ENCODE peak calls at places on chromosome 18, in eight cellular contexts. V, K, T, F, L, D, Z and I are unnamed samples. For H3K27me3, the result is how much of the 10 kb centered on the place peaks cover.

GRCh38 chr18:3877678-3878077 is 427.7 kb downstream of the TGIF1 start:
- DNase-seq in Z (no peak), F (no peak), V (no peak), L (no peak), K (no peak), T (no peak), D (no peak), I (no peak)

GRCh38 chr18:50006470-50007046 is 188.4 kb downstream of the MYO5B start:
- DNase-seq in F (no peak), K (no peak), D (no peak), V (no peak), Z (no peak), L (no peak), T (no peak), I (no peak)

GRCh38 chr18:12076424-12077140 is 17.1 kb upstream of the ANKRD62 start:
- DNase-seq in K (no peak), L (peak), V (no peak), Z (no peak), T (no peak), D (peak), F (peak), I (no peak)

GRCh38 chr18:6525593-6525992 is 110.9 kb upstream of the L3MBTL4 start:
- DNase-seq in F (no peak), L (no peak), T (no peak), V (no peak), Z (no peak), K (no peak), D (no peak), I (no peak)

GRCh38 chr18:24488824-24489493 is 28.5 kb downstream of the HRH4 start:
- DNase-seq in L (peak), Z (no peak), V (no peak), K (no peak), F (peak), T (peak), D (no peak), I (no peak)

GRCh38 chr18:8699126-8699525 is 6.2 kb upstream of the MTCL1 start:
- DNase-seq in K (no peak), T (no peak), L (no peak), D (no peak), Z (no peak), V (no peak), F (no peak), I (no peak)

GRCh38 chr18:74326238-74326637 is 10.6 kb downstream of the C18orf63 start:
- DNase-seq in L (no peak), F (no peak), T (no peak), Z (no peak), D (no peak), K (no peak), V (no peak), I (no peak)

GRCh38 chr18:31679133-31679731 is 5.1 kb downstream of the B4GALT6 start:
- DNase-seq in K (no peak), T (peak), D (no peak), F (no peak), L (no peak), Z (no peak), V (no peak), I (no peak)

GRCh38 chr18:49047540-49047939 is 96.8 kb upstream of the SMAD7 start:
- DNase-seq in L (no peak), T (no peak), K (no peak), D (no peak), V (no peak), Z (no peak), F (no peak), I (no peak)

GRCh38 chr18:2411381-2411977 is 159.8 kb downstream of the METTL4 start:
- DNase-seq in K (no peak), F (no peak), V (no peak), T (no peak), D (peak), L (no peak), Z (no peak), I (no peak)

GRCh38 chr18:48304906-48305693 is 104.1 kb downstream of the ZBTB7C start:
- DNase-seq in F (no peak), Z (no peak), K (no peak), L (no peak), T (no peak), D (no peak), V (no peak), I (no peak)

GRCh38 chr18:76619342-76620315 is 124.6 kb upstream of the ZNF516 start:
- DNase-seq in T (no peak), K (peak), Z (no peak), L (peak), F (no peak), D (no peak), V (no peak), I (no peak)

GRCh38 chr18:63970803-63971191 is 916 bp downstream of the SERPINB8 start:
- DNase-seq in F (no peak), T (no peak), D (peak), Z (no peak), L (peak), V (no peak), K (no peak), I (no peak)

GRCh38 chr18:65146615-65147014 is 604.2 kb upstream of the CDH7 start:
- DNase-seq in T (no peak), Z (no peak), D (no peak), V (no peak), F (no peak), K (no peak), L (no peak), I (no peak)

GRCh38 chr18:8261651-8262091 is 347.6 kb upstream of the RAB12 start:
- DNase-seq in F (peak), T (no peak), L (no peak), V (no peak), K (no peak), D (no peak), Z (no peak), I (no peak)

GRCh38 chr18:46297621-46298020 is 193.4 kb downstream of the HAUS1 start:
- DNase-seq in K (no peak), T (no peak), L (no peak), V (peak), D (peak), Z (no peak), F (no peak), I (no peak)

GRCh38 chr18:44909191-44909719 is 228.6 kb downstream of the SETBP1 start:
- DNase-seq in T (no peak), V (no peak), L (no peak), F (no peak), K (no peak), Z (no peak), D (no peak), I (no peak)

GRCh38 chr18:1513519-1513918 is 608.8 kb downstream of the ADCYAP1 start:
- DNase-seq in T (no peak), Z (no peak), K (no peak), L (no peak), F (no peak), V (no peak), D (no peak), I (no peak)

GRCh38 chr18:59707306-59707705 is 10.1 kb upstream of the CCBE1 start:
- DNase-seq in Z (no peak), D (no peak), L (no peak), T (no peak), K (no peak), V (no peak), F (no peak), I (no peak)

GRCh38 chr18:48007381-48007780 is 76.9 kb upstream of the SMAD2 start:
- DNase-seq in V (no peak), Z (no peak), D (no peak), L (no peak), F (no peak), K (no peak), T (no peak), I (no peak)

GRCh38 chr18:61851279-61851678 is 41.5 kb downstream of the RNF152 start:
- DNase-seq in Z (no peak), L (no peak), D (no peak), F (no peak), V (no peak), T (no peak), K (no peak), I (no peak)

GRCh38 chr18:65768379-65768778 is 17.6 kb downstream of the CDH7 start:
- DNase-seq in Z (no peak), T (no peak), K (no peak), L (no peak), D (no peak), V (no peak), F (no peak), I (no peak)

GRCh38 chr18:68441241-68441640 is 273.7 kb downstream of the TMX3 start:
- DNase-seq in T (no peak), V (no peak), D (no peak), K (no peak), F (no peak), Z (no peak), L (no peak), I (no peak)

GRCh38 chr18:41646915-41647314 is 308.1 kb upstream of the PIK3C3 start:
- DNase-seq in F (peak), Z (no peak), L (no peak), K (no peak), V (no peak), T (no peak), D (no peak), I (no peak)

GRCh38 chr18:24600076-24600654 is 139.7 kb downstream of the HRH4 start:
- DNase-seq in D (no peak), V (no peak), K (no peak), Z (no peak), F (peak), L (peak), T (peak), I (no peak)

GRCh38 chr18:46727177-46727576 is 29.7 kb downstream of the ST8SIA5 start:
- DNase-seq in Z (no peak), D (no peak), F (no peak), T (no peak), K (no peak), V (no peak), L (no peak), I (no peak)

GRCh38 chr18:62388855-62389760 is 64.0 kb downstream of the TNFRSF11A start:
- DNase-seq in T (no peak), D (peak), F (no peak), V (no peak), K (no peak), Z (no peak), L (no peak), I (no peak)

GRCh38 chr18:7079231-7079630 is 38.4 kb downstream of the LAMA1 start:
- DNase-seq in F (no peak), V (no peak), Z (no peak), T (no peak), D (no peak), L (no peak), K (no peak), I (no peak)

GRCh38 chr18:26700201-26700600 is 151.8 kb upstream of the KCTD1 start:
- DNase-seq in V (no peak), L (peak), K (no peak), D (no peak), Z (no peak), F (no peak), T (no peak), I (no peak)
- H3K27me3 ChIP-seq in V (under half), L (under half), K (under half), D (under half), Z (under half), F (under half), T (under half), I (under half)

GRCh38 chr18:43506935-43507334 is 229.6 kb upstream of the SYT4 start:
- DNase-seq in V (no peak), Z (no peak), L (no peak), F (no peak), T (no peak), D (no peak), K (no peak), I (no peak)

GRCh38 chr18:43507842-43508481 is 230.7 kb upstream of the SYT4 start:
- DNase-seq in D (no peak), L (peak), K (no peak), F (no peak), V (no peak), Z (no peak), T (no peak), I (no peak)
- H3K27ac ChIP-seq in D (no peak), L (no peak), K (no peak), F (no peak), V (no peak), Z (no peak), T (no peak), I (no peak)

GRCh38 chr18:37493352-37493935 is 72.2 kb downstream of the CELF4 start:
- DNase-seq in V (no peak), T (no peak), F (no peak), K (no peak), Z (no peak), L (peak), D (no peak), I (no peak)

GRCh38 chr18:37494406-37494805 is 71.2 kb downstream of the CELF4 start:
- DNase-seq in Z (no peak), L (no peak), F (no peak), D (no peak), K (no peak), V (no peak), T (no peak), I (no peak)

GRCh38 chr18:37496568-37496967 is 69.0 kb downstream of the CELF4 start:
- DNase-seq in F (no peak), K (no peak), T (no peak), V (no peak), D (no peak), L (no peak), Z (no peak), I (no peak)

GRCh38 chr18:37492952-37493351 is 72.6 kb downstream of the CELF4 start:
- DNase-seq in T (no peak), F (no peak), D (no peak), V (no peak), Z (no peak), K (no peak), L (no peak), I (no peak)

DNA sequence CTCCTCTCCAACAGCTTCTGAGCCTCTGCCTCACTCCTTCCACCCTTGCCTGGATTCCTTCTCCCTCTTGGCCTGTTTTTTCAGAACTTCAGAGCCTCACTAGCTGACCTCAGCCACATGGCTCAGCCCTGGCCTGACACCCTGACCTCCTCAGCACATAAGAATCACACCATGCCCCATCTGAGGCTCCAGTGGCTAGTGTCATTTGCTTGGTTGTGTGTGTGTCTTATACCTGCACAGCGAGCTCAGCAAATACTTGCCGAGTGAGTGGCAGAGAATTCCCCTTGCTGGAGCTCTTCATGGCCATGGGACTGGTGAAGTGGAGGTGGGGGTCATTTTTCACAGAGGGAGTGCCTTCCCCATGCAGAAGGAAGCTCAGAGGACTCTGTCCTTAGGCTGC is 70.2 kb downstream of the CELF4 start:
- DNase-seq in D (no peak), L (no peak), Z (no peak), F (no peak), T (no peak), K (no peak), V (no peak), I (no peak)
- H3K27me3 ChIP-seq in D (under half), L (under half), Z (under half), F (under half), T (under half), K (under half), V (under half), I (under half)

DNA sequence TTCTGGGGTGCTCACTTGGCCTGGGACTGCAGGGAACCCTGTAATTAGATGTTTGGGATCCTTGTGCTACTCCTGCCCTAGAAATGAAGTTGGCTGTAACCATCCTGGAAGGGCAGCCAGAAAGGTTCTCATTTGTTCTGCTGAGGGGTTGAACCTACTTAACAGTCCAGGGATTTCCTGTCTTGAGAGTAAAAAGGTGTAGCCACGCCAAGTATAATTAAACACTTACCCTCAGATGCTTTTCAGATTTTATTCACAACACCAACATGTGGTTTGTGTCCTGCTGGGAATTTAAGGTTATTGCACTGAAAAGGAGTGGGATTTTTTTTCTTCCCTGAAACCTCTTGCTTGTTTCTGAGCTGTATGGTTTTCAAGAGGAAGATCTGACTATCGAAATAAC is 222.4 kb upstream of the APCDD1 start:
- DNase-seq in L (no peak), V (no peak), K (no peak), Z (no peak), T (no peak), D (no peak), F (no peak), I (no peak)
- H3K27ac ChIP-seq in L (no peak), V (no peak), K (no peak), Z (no peak), T (no peak), D (no peak), F (no peak), I (no peak)

GRCh38 chr18:13315000-13315399 is 96.4 kb downstream of the LDLRAD4 start:
- DNase-seq in T (no peak), D (no peak), Z (no peak), V (no peak), K (no peak), F (no peak), L (no peak), I (no peak)

GRCh38 chr18:13312515-13312914 is 94.0 kb downstream of the LDLRAD4 start:
- DNase-seq in K (no peak), D (no peak), V (no peak), Z (no peak), L (no peak), F (no peak), T (no peak), I (no peak)

GRCh38 chr18:13310286-13310685 is 91.7 kb downstream of the LDLRAD4 start:
- DNase-seq in Z (no peak), K (no peak), L (no peak), F (no peak), D (no peak), V (no peak), T (no peak), I (no peak)

GRCh38 chr18:13316066-13316465 is 97.5 kb downstream of the LDLRAD4 start:
- DNase-seq in L (no peak), F (no peak), V (no peak), Z (no peak), T (no peak), D (no peak), K (no peak), I (no peak)

DNA sequence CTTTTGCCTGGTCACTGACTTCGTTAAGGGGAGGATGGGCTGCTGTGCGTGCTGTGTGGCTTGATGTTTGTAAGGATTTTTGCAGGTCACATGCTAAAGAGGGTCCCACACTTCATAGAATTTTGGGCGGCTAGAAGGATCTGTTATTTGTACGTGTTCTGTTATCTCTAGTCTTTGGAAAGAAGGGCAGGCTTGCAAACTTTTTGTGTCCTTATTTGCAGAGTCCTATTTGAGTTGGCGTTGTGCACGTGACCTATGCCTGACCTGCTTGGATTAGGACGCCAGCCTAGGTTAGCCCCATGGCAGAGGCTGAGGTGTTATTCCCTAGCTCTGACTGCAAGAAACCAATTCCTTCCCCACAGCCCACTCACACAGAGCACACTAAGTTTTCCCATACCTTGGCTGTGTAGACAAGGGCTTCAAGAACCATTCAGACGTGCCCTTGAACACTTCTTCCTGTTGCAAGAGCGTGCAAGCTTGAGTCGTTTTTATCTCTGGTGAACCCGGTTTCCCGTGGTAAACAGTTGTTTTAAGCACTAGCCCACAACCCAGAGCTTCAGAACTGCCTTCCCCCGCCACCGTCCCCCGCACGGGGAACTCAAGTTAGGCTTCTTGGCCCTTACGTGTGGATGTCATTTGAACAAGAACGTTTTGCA is 94.6 kb downstream of the LDLRAD4 start:
- DNase-seq in L (no peak), F (no peak), D (no peak), K (no peak), V (no peak), T (no peak), Z (no peak), I (peak)
- H3K27me3 ChIP-seq in L (under half), F (under half), D (half or more), K (under half), V (under half), T (under half), Z (under half), I (under half)

DNA sequence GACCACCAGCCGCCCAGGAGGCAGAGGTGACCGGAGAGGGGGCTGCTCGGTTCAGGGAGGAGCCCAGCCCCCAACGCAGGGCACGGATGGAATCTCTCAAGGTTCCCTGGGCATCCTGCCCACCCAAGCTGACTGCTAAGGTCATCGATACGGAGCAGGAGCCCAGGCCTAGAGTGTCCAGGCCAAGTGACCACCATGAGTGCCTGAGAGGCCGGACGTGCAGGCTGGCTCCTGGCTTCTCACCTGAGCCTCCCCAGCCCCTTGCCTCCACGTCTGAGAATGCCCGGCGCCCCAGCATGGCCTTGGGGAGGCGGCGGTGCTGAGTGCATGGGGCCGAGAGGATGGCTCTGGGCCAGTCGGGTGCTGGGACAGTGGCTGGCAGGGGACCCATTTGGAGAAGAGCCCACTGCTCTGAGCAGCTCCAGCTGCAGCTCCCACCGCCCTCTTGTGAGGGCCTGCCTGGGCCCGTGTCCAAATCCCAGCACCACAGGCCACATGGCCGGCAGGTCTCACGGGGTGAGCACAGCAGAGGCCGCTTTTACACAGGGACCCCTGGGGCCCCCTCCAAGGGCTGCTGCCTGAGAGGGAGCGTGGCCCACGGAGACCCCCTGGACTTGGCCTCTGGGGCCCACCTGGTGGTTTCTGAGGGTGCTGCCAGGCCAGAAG is 102.8 kb upstream of the CTDP1 start:
- DNase-seq in F (no peak), Z (no peak), K (no peak), V (no peak), L (no peak), T (no peak), D (no peak), I (no peak)
- H3K27ac ChIP-seq in F (no peak), Z (no peak), K (peak), V (no peak), L (no peak), T (no peak), D (no peak), I (no peak)

DNA sequence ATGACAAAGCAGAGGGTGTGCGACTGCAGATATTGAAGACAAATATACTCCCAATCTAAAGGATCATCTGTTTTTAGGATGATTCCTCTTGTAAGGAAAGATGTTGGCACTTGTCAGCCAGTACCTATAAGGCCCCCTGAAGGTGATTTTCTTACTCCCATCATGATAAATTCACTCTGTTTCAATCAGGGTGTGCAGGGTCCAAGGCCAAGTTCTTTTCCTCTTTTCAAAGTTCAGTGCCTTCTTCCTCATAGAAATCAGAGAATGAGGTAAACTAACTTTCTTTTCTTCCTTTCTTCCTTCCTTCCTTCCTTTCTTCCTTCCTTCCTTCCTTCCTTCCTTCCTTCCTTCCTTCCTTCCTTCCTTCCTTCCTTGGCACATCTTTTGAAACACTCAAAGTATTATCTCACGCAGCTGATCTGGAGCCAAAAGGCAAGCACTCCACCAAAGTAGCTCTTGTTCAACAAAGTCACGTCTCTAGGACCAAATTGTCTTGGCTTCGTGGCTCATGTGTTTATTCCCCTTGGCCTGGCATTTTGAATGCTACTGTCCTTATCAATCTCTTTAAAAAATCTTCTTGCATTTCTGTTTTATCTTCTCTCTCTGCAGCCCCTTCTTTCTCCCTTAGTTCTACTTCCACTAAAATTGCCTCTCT is 87.7 kb downstream of the DCC start:
- DNase-seq in L (no peak), F (no peak), V (no peak), D (no peak), T (no peak), Z (no peak), K (no peak), I (no peak)
- H3K27me3 ChIP-seq in L (under half), F (under half), V (under half), D (under half), T (under half), Z (under half), K (under half), I (under half)